ENCODE peak calls at places on chromosomes 11 and 22, in eight cellular contexts. R is endothelial cell of umbilical vein, B is breast epithelium, Y is SK-N-SH, V is K562, S is HCT116, D is Panc1, W is GM23338. I is an unnamed sample.

GRCh38 chr11:32478277-32478731 is 43.0 kb upstream of the WT1 start:
- DNase-seq in W (no peak), B (no peak), D (no peak), V (no peak), S (no peak), Y (no peak), R (no peak), I (peak; percentile 33)

GRCh38 chr22:30460147-30460546 is 11.7 kb downstream of the SEC14L3 start:
- DNase-seq in R (no peak), S (no peak), D (no peak), W (no peak), B (peak; percentile 80), Y (no peak), V (no peak), I (peak; percentile 69)

GRCh38 chr11:100576044-100577021 is 110.8 kb upstream of the ARHGAP42 start:
- DNase-seq in B (no peak), D (peak; percentile 20), R (peak; percentile 56), W (peak; percentile 76), Y (peak; percentile 16), V (peak; percentile 45), S (peak; percentile 43), I (no peak)

GRCh38 chr11:3824714-3825472 is 15.9 kb downstream of the RHOG start:
- DNase-seq in B (no peak), R (peak; percentile 44), W (peak; percentile 96), D (no peak), S (no peak), Y (peak; percentile 58), V (peak; percentile 90), I (peak; percentile 66)

GRCh38 chr11:14789879-14790484 is 102.0 kb downstream of the CYP2R1 start:
- DNase-seq in Y (no peak), B (no peak), V (no peak), R (peak; percentile 27), D (no peak), S (no peak), W (no peak), I (no peak)

GRCh38 chr11:120977470-120977869 is 46.4 kb upstream of the TBCEL start:
- DNase-seq in Y (no peak), D (no peak), W (no peak), R (no peak), S (no peak), B (no peak), V (no peak), I (no peak)

GRCh38 chr11:2158966-2159365 is 2.0 kb downstream of the INS start:
- DNase-seq in W (no peak), B (no peak), V (no peak), D (no peak), R (no peak), Y (no peak), S (no peak), I (no peak)

GRCh38 chr11:134758342-134758931 is 346.4 kb upstream of the B3GAT1 start:
- DNase-seq in S (no peak), R (no peak), W (no peak), B (no peak), V (no peak), D (no peak), Y (no peak), I (no peak)

GRCh38 chr11:2902784-2903671 is 17.5 kb upstream of the CDKN1C start:
- DNase-seq in D (no peak), Y (no peak), V (no peak), R (no peak), W (peak; percentile 50), S (no peak), B (no peak), I (peak; percentile 66)

GRCh38 chr11:44205358-44205757 is 104.6 kb downstream of the ALX4 start:
- DNase-seq in D (no peak), S (no peak), Y (no peak), V (no peak), W (no peak), R (no peak), B (no peak), I (no peak)

GRCh38 chr11:35516361-35516760 is 9.1 kb downstream of the PAMR1 start:
- DNase-seq in W (no peak), B (no peak), R (no peak), Y (no peak), V (no peak), D (no peak), S (no peak), I (no peak)

GRCh38 chr11:35517481-35517880 is 7.9 kb downstream of the PAMR1 start:
- DNase-seq in B (no peak), V (no peak), R (no peak), D (no peak), S (no peak), W (no peak), Y (no peak), I (no peak)

GRCh38 chr11:35511666-35512065 is 13.8 kb downstream of the PAMR1 start:
- DNase-seq in D (no peak), B (no peak), R (no peak), Y (no peak), S (no peak), W (no peak), V (no peak), I (no peak)

GRCh38 chr11:35515224-35515623 is 10.2 kb downstream of the PAMR1 start:
- DNase-seq in R (no peak), V (no peak), Y (no peak), W (no peak), D (no peak), S (no peak), B (no peak), I (no peak)

DNA sequence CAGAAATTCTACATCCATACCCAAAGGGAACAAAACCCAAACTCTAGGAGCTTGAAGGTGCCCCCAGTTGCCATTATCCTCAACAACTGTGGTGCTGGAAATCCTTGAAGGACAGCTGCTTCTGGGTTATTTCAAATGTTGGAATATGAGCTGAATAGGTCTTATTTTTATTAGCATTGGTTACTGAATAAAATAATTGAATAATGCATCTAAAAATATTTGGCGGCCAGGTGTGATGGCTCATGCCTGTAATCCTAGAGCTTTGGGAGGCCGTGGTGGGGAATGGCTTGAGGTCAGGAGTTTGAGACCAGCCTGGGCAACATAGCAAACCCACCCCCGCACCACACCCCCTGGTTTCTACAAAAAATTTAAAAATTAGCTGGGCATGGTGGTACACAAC is 10.9 kb downstream of the PAMR1 start:
- DNase-seq in Y (no peak), S (no peak), R (no peak), D (no peak), W (no peak), V (no peak), B (no peak), I (no peak)
- H3K4me1 ChIP-seq in Y (peaks cover 38% of the 10 kb centered on the region), S (peaks cover 5% of the 10 kb centered on the region), R (no peaks in the 10 kb centered on the region), D (no peaks in the 10 kb centered on the region), W (no peaks in the 10 kb centered on the region), V (no peaks in the 10 kb centered on the region), B (no peaks in the 10 kb centered on the region), I (peaks cover 32% of the 10 kb centered on the region)

DNA sequence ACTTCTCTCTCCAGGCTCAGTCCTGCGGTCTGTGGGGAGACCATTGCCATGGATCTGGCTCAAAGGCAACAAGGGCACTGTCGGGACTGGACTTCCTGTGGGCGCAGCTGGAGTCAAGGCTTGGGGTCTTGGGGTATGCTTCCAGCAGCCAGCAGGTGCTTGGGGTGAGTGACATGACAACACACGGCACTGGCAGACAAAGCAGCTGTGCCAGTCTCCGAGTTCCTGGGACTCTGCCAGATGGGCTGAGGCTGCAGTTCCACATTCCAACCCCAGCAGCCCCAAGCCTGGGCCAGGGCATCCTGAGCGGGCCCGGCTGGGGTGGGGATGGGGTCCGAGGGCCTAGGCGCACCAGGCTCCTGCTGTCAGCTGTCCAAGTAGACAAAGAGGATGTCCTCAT is 12.3 kb downstream of the GUCD1 start:
- DNase-seq in W (no peak), Y (no peak), V (no peak), D (no peak), B (peak; percentile 78), S (no peak), R (no peak), I (peak; percentile 83)
- TF ChIP-seq POLR2AphosphoS5 in W (no peak), Y (no peak), V (no peak), D (no peak), B (no peak), S (no peak), R (no peak), I (no peak)

GRCh38 chr11:111459506-111460270 is 52.5 kb downstream of the BTG4 start:
- DNase-seq in B (no peak), S (no peak), Y (peak; percentile 7), R (no peak), W (peak; percentile 38), V (no peak), D (no peak), I (no peak)
- H3K4me1 ChIP-seq in B (no peaks in the 10 kb centered on the region), S (no peaks in the 10 kb centered on the region), Y (no peaks in the 10 kb centered on the region), R (no peaks in the 10 kb centered on the region), W (no peaks in the 10 kb centered on the region), V (peaks cover 6% of the 10 kb centered on the region), D (no peaks in the 10 kb centered on the region), I (peaks cover 7% of the 10 kb centered on the region)

GRCh38 chr22:50200333-50201190 is at the start of gene SELENOO:
- DNase-seq in V (peak; percentile 91), D (no peak), S (peak; percentile 72), W (peak; percentile 90), R (peak; percentile 80), B (peak; percentile 90), Y (peak; percentile 100), I (peak; percentile 93)
- TF ChIP-seq POLR2AphosphoS5 in V (peak; percentile 34), D (no peak), S (peak; percentile 79), W (peak; percentile 58), R (peak; percentile 90), B (peak; percentile 51), Y (peak; percentile 56), I (peak; percentile 92)

GRCh38 chr11:73245461-73245860 is 26.7 kb upstream of the P2RY6 start:
- DNase-seq in Y (peak; percentile 63), V (no peak), D (no peak), B (no peak), W (no peak), R (no peak), S (no peak), I (no peak)
- H3K4me1 ChIP-seq in Y (no peaks in the 10 kb centered on the region), V (peaks cover 3% of the 10 kb centered on the region), D (peaks cover 7% of the 10 kb centered on the region), B (no peaks in the 10 kb centered on the region), W (peaks cover 10% of the 10 kb centered on the region), R (peaks cover 5% of the 10 kb centered on the region), S (peaks cover 23% of the 10 kb centered on the region), I (peaks cover 10% of the 10 kb centered on the region)

DNA sequence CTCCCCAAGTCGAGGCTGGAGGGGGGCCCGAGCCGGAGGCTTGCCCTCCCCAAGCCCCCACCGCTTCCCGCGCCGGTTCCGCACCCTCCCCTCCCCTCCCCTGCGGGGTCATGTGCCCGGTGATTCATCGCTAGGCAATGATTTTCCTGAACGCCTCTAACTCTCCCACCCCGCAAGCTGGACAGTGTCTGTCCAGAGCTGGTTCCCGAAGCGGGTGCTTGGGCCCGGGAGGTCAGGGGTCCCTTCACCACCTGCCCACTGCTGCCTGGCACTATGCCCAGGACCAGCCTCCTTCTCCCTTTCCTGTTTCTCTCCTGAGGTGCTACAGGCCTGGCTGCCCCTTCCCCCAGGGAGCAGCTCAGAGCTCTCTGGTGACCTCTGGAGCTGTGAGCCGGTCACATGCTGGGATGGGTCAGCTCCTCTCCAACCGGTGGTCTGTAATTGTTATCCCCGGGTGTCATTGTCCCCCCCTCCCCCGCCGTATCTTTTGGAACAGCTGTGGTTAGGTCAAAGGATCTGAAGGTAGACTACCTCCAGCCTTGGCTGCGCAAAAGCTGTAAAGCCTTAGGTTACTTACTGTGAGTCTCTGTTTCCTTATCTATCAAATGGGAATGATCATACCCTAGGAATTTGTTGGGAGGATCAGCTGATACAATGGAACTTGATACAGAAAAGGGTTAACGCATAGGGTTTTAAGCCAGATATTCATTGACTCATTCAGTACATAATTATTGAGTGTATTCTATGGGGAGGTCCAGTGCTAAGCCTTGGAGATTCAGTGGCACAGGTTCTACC is 722 bp downstream of the STX3 start:
- DNase-seq in V (peak; percentile 83), S (peak; percentile 27), Y (peak; percentile 62), D (peak; percentile 48), W (peak; percentile 70), R (peak; percentile 87), B (peak; percentile 77), I (peak; percentile 79)
- TF ChIP-seq POLR2AphosphoS5 in V (peak; percentile 23), S (no peak), Y (no peak), D (no peak), W (no peak), R (no peak), B (no peak), I (peak; percentile 51)